ENCODE peak calls at places on chromosomes 6 and 20, in ten cellular contexts. N is WERI-Rb-1; W is spleen; T is thoracic aorta; X is upper lobe of left lung; L is CD8-positive, alpha-beta T cell; H is GM23338; Y is heart left ventricle; U is esophagus muscularis mucosa; Z is H7. F is an unnamed sample.

GRCh38 chr20:48723308-48724264 is 104.2 kb downstream of the PREX1 start:
- DNase-seq in N (no peak), H (no peak), X (peak; percentile 72), U (no peak), W (peak; percentile 82), Z (peak; percentile 52), T (peak; percentile 41), L (no peak), Y (no peak), F (no peak)

GRCh38 chr20:33262658-33263065 is 20.4 kb upstream of the BPIFB1 start:
- DNase-seq in Z (peak; percentile 67), Y (no peak), N (peak; percentile 80), T (no peak), H (peak; percentile 85), X (peak; percentile 40), L (no peak), W (no peak), U (no peak), F (peak; percentile 70)

GRCh38 chr20:63454729-63455567 is 17.5 kb downstream of the KCNQ2 start:
- DNase-seq in Y (no peak), W (no peak), X (no peak), H (no peak), U (no peak), N (peak; percentile 46), T (no peak), L (no peak), Z (peak; percentile 88), F (no peak)

GRCh38 chr6:57283096-57283495 is 34.3 kb upstream of the PRIM2 start:
- DNase-seq in W (no peak), H (no peak), U (no peak), T (no peak), X (no peak), Y (no peak), Z (no peak), N (no peak), L (no peak), F (no peak)

GRCh38 chr20:22373164-22373895 is 211.0 kb downstream of the FOXA2 start:
- DNase-seq in Z (no peak), W (no peak), L (no peak), Y (no peak), N (no peak), U (no peak), H (no peak), X (no peak), T (no peak), F (no peak)

GRCh38 chr6:32852018-32852843 is 1.3 kb downstream of the TAP1 start:
- DNase-seq in H (peak; percentile 48), W (peak; percentile 89), X (peak; percentile 62), Y (peak; percentile 51), T (no peak), N (no peak), L (no peak), Z (peak; percentile 58), U (peak; percentile 92), F (no peak)

GRCh38 chr20:6108330-6108729 is 14.5 kb downstream of the FERMT1 start:
- DNase-seq in U (no peak), Z (no peak), N (peak; percentile 30), L (no peak), Y (no peak), X (no peak), H (peak; percentile 17), T (no peak), W (no peak), F (no peak)

GRCh38 chr20:5719861-5720401 is 30.3 kb upstream of the SHLD1 start:
- DNase-seq in W (no peak), X (no peak), U (no peak), Y (no peak), Z (no peak), N (no peak), T (no peak), L (no peak), H (no peak), F (peak; percentile 10)

GRCh38 chr20:23774081-23774480 is 23.3 kb upstream of the CST1 start:
- DNase-seq in L (no peak), H (no peak), N (no peak), Z (no peak), T (no peak), W (no peak), U (peak; percentile 70), X (no peak), Y (no peak), F (no peak)

GRCh38 chr6:112796712-112797111 is 449.6 kb downstream of the RFPL4B start:
- DNase-seq in T (no peak), L (no peak), W (no peak), U (no peak), X (no peak), Y (no peak), H (no peak), Z (no peak), N (no peak), F (no peak)

GRCh38 chr20:59144179-59144830 is 19.3 kb upstream of the ZNF831 start:
- DNase-seq in T (no peak), X (no peak), W (peak; percentile 41), H (no peak), U (no peak), Y (no peak), N (no peak), L (no peak), Z (no peak), F (no peak)

GRCh38 chr6:56902551-56903464 is 52.1 kb upstream of the BEND6 start:
- DNase-seq in T (no peak), N (no peak), Z (peak; percentile 20), L (no peak), H (peak; percentile 68), Y (peak; percentile 19), W (no peak), U (no peak), X (no peak), F (no peak)

GRCh38 chr6:105204768-105205167 is 25.0 kb upstream of the POPDC3 start:
- DNase-seq in L (no peak), T (no peak), Z (no peak), H (no peak), N (no peak), X (no peak), W (no peak), Y (no peak), U (peak; percentile 45), F (no peak)

GRCh38 chr6:143007626-143008025 is 53.1 kb upstream of the AIG1 start:
- DNase-seq in X (no peak), Z (no peak), Y (no peak), N (no peak), T (no peak), U (no peak), L (no peak), H (no peak), W (no peak), F (no peak)

GRCh38 chr6:83868639-83869038 is 9.2 kb downstream of the CYB5R4 start:
- DNase-seq in T (no peak), Z (no peak), W (no peak), Y (no peak), L (no peak), N (no peak), H (no peak), X (no peak), U (no peak), F (no peak)

DNA sequence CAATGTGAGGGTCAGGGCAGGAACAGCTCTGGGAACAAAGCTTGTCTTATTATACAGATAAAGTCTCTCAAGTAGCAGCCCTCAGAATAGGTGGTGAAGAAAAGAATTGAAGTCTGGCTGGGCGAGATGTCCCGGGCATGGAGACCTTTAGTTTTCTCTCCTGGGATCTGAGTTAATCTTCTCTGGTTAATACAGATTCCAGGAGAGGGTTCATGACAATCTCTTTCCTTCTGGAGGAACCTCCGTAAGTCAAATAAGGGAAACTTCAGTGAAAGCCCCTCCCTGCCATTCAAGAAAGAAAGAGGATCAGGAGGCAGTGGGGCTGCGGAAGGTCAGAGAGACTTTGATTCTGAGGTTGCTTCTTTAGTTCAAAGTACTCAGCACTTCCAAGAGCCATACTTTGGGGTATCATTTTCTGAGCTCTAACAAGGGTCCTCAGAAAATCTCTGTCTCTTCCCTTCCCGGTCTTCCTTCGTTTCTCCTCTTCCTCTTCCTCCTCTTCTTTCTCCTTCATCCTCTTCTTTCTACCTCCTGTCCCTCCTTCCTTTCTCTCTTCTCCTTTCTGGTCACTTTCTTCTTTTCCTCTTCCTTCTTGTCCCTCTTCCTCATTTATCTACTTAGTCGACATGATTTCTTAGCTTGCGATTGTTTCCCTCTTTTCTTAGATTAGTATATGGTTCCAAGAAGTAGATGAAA is 4.6 kb upstream of the ZNF184 start:
- DNase-seq in X (no peak), Y (no peak), U (no peak), N (peak; percentile 50), W (no peak), H (peak; percentile 20), L (no peak), Z (peak; percentile 26), T (no peak), F (no peak)
- H3K4me3 ChIP-seq in X (no peak overlapping the region), Y (no peak overlapping the region), U (peak overlapping the region; percentile 79), N (peak overlapping the region; percentile 63), W (no peak overlapping the region), H (peak overlapping the region; percentile 75), L (peak overlapping the region; percentile 79), Z (peak overlapping the region; percentile 92), T (peak overlapping the region; percentile 84), F (peak overlapping the region; percentile 82)

DNA sequence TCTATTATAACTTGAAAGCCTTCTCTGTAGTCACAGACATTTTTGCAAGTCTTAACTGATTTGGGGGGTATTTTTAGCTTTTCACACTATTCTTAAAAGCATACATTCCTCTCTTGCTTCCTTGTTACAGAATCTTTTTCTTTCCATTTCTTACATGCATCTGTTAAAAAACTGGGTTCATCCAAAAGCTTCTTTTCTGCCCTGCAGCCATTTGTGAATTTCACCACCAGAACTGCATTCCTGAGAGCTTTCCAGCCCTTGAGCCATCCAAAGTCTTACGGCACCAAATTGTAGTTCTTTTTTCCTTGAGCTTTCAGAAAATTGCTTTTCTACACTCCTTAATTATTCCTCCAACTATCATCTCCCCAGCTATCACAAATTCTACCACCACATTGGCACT is 19.7 kb upstream of the GSTA4 start:
- DNase-seq in T (no peak), W (no peak), Z (no peak), Y (no peak), U (no peak), N (no peak), X (no peak), H (no peak), L (no peak), F (no peak)
- H3K4me3 ChIP-seq in T (no peak overlapping the region), W (no peak overlapping the region), Z (no peak overlapping the region), Y (no peak overlapping the region), U (no peak overlapping the region), N (no peak overlapping the region), X (no peak overlapping the region), H (no peak overlapping the region), L (no peak overlapping the region), F (no peak overlapping the region)

GRCh38 chr6:167146173-167146572 is 11.6 kb downstream of the GPR31 start:
- DNase-seq in Y (no peak), N (no peak), U (no peak), H (no peak), Z (no peak), W (no peak), L (no peak), X (no peak), T (no peak), F (no peak)
- H3K4me3 ChIP-seq in Y (no peak overlapping the region), N (no peak overlapping the region), U (no peak overlapping the region), H (no peak overlapping the region), Z (no peak overlapping the region), W (no peak overlapping the region), L (no peak overlapping the region), X (no peak overlapping the region), T (no peak overlapping the region), F (no peak overlapping the region)

DNA sequence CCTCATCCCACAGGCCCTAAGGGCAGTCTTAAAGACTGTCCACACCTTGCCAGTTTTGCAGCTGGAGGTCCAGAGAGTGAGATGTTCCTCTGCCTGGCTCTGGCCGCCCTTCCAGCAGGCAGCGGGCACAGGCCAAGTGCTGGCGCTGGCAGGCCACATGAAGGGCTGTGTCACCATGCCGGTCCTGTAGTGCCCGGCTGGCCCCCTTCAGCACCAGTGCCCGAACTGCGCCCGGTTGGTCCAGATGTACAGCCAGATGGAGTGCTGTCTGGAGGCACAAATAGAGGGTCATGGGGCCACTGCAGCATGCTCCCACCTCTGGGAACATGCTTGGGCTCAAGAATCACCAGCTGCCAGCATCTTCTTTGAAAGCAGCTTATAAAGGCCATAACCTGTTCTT is 3.8 kb downstream of the NFKBIE start:
- DNase-seq in Z (no peak), T (no peak), H (no peak), X (no peak), W (peak; percentile 78), N (peak; percentile 68), L (no peak), Y (no peak), U (no peak), F (no peak)
- H3K4me3 ChIP-seq in Z (no peak overlapping the region), T (no peak overlapping the region), H (no peak overlapping the region), X (no peak overlapping the region), W (no peak overlapping the region), N (no peak overlapping the region), L (no peak overlapping the region), Y (no peak overlapping the region), U (no peak overlapping the region), F (no peak overlapping the region)